ENCODE peak calls at places on chromosomes 2 and 18, in seven cellular contexts. One of them, this sample, is unnamed.

GRCh38 chr18:24368749-24369148 is 28.9 kb downstream of the OSBPL1A start:
- DNase-seq in tibial artery: no peak
- DNase-seq in nephron progenitor cell: no peak
- DNase-seq in cardiac muscle cell: no peak
- DNase-seq in coronary artery: no peak
- DNase-seq in left ventricle myocardium inferior: no peak
- DNase-seq in fibroblast of mammary gland: no peak
- DNase-seq in this sample: no peak

GRCh38 chr2:126645211-126645618 is 10.7 kb upstream of the GYPC start:
- DNase-seq in cardiac muscle cell: no peak
- DNase-seq in coronary artery: no peak
- DNase-seq in tibial artery: no peak
- DNase-seq in nephron progenitor cell: no peak
- DNase-seq in left ventricle myocardium inferior: no peak
- DNase-seq in fibroblast of mammary gland: no peak
- DNase-seq in this sample: no peak

GRCh38 chr2:200677161-200677560 is 91.3 kb downstream of the AOX1 start:
- DNase-seq in left ventricle myocardium inferior: no peak
- DNase-seq in fibroblast of mammary gland: no peak
- DNase-seq in coronary artery: no peak
- DNase-seq in nephron progenitor cell: no peak
- DNase-seq in tibial artery: no peak
- DNase-seq in cardiac muscle cell: no peak
- DNase-seq in this sample: no peak

GRCh38 chr2:15959331-15960153 is 19.2 kb downstream of the MYCN start:
- DNase-seq in left ventricle myocardium inferior: no peak
- DNase-seq in nephron progenitor cell: no peak
- DNase-seq in fibroblast of mammary gland: no peak
- DNase-seq in tibial artery: no peak
- DNase-seq in cardiac muscle cell: no peak
- DNase-seq in coronary artery: no peak
- DNase-seq in this sample: no peak

GRCh38 chr2:192091480-192091879 is 103.3 kb downstream of the TMEFF2 start:
- DNase-seq in cardiac muscle cell: no peak
- DNase-seq in left ventricle myocardium inferior: no peak
- DNase-seq in tibial artery: no peak
- DNase-seq in nephron progenitor cell: no peak
- DNase-seq in fibroblast of mammary gland: no peak
- DNase-seq in coronary artery: no peak
- DNase-seq in this sample: no peak

GRCh38 chr2:12452211-12452610 is 264.5 kb upstream of the TRIB2 start:
- DNase-seq in cardiac muscle cell: peak
- DNase-seq in fibroblast of mammary gland: peak
- DNase-seq in tibial artery: no peak
- DNase-seq in nephron progenitor cell: no peak
- DNase-seq in coronary artery: no peak
- DNase-seq in left ventricle myocardium inferior: no peak
- DNase-seq in this sample: no peak

GRCh38 chr2:28713582-28714292 is 37.9 kb upstream of the PPP1CB start:
- DNase-seq in fibroblast of mammary gland: peak
- DNase-seq in tibial artery: no peak
- DNase-seq in cardiac muscle cell: peak
- DNase-seq in nephron progenitor cell: no peak
- DNase-seq in left ventricle myocardium inferior: no peak
- DNase-seq in coronary artery: no peak
- DNase-seq in this sample: no peak

GRCh38 chr18:23068692-23069305 is 66.5 kb upstream of the CABLES1 start:
- DNase-seq in cardiac muscle cell: no peak
- DNase-seq in nephron progenitor cell: no peak
- DNase-seq in left ventricle myocardium inferior: no peak
- DNase-seq in fibroblast of mammary gland: no peak
- DNase-seq in coronary artery: no peak
- DNase-seq in tibial artery: no peak
- DNase-seq in this sample: no peak

GRCh38 chr2:104702451-104702850 is 151.5 kb upstream of the POU3F3 start:
- DNase-seq in cardiac muscle cell: no peak
- DNase-seq in coronary artery: no peak
- DNase-seq in left ventricle myocardium inferior: no peak
- DNase-seq in nephron progenitor cell: peak
- DNase-seq in fibroblast of mammary gland: no peak
- DNase-seq in tibial artery: no peak
- DNase-seq in this sample: no peak

GRCh38 chr2:236086971-236087465 is 81.2 kb downstream of the GBX2 start:
- DNase-seq in tibial artery: no peak
- DNase-seq in nephron progenitor cell: peak
- DNase-seq in coronary artery: no peak
- DNase-seq in fibroblast of mammary gland: no peak
- DNase-seq in cardiac muscle cell: no peak
- DNase-seq in left ventricle myocardium inferior: no peak
- DNase-seq in this sample: no peak

GRCh38 chr18:28834889-28835288 is 658.0 kb upstream of the CDH2 start:
- DNase-seq in nephron progenitor cell: no peak
- DNase-seq in tibial artery: no peak
- DNase-seq in fibroblast of mammary gland: peak
- DNase-seq in left ventricle myocardium inferior: no peak
- DNase-seq in coronary artery: no peak
- DNase-seq in cardiac muscle cell: peak
- DNase-seq in this sample: no peak

GRCh38 chr2:219636144-219636915 is 8.9 kb downstream of the SLC4A3 start:
- DNase-seq in fibroblast of mammary gland: no peak
- DNase-seq in nephron progenitor cell: no peak
- DNase-seq in tibial artery: peak
- DNase-seq in coronary artery: peak
- DNase-seq in left ventricle myocardium inferior: no peak
- DNase-seq in cardiac muscle cell: no peak
- DNase-seq in this sample: peak

GRCh38 chr2:180677200-180677599 is 303.2 kb upstream of the UBE2E3 start:
- DNase-seq in cardiac muscle cell: no peak
- DNase-seq in left ventricle myocardium inferior: no peak
- DNase-seq in nephron progenitor cell: no peak
- DNase-seq in fibroblast of mammary gland: no peak
- DNase-seq in coronary artery: no peak
- DNase-seq in tibial artery: no peak
- DNase-seq in this sample: no peak

GRCh38 chr18:10006261-10006903 is 92.6 kb downstream of the VAPA start:
- DNase-seq in coronary artery: no peak
- DNase-seq in tibial artery: no peak
- DNase-seq in nephron progenitor cell: no peak
- DNase-seq in left ventricle myocardium inferior: no peak
- DNase-seq in fibroblast of mammary gland: peak
- DNase-seq in cardiac muscle cell: peak
- DNase-seq in this sample: no peak

GRCh38 chr2:233674995-233675394 is 3.3 kb downstream of the UGT1A9 start:
- DNase-seq in coronary artery: no peak
- DNase-seq in nephron progenitor cell: no peak
- DNase-seq in cardiac muscle cell: no peak
- DNase-seq in left ventricle myocardium inferior: no peak
- DNase-seq in fibroblast of mammary gland: no peak
- DNase-seq in tibial artery: no peak
- DNase-seq in this sample: no peak

GRCh38 chr18:62448426-62448825 is 74.4 kb upstream of the ZCCHC2 start:
- DNase-seq in cardiac muscle cell: no peak
- DNase-seq in left ventricle myocardium inferior: no peak
- DNase-seq in tibial artery: no peak
- DNase-seq in nephron progenitor cell: no peak
- DNase-seq in fibroblast of mammary gland: no peak
- DNase-seq in coronary artery: no peak
- DNase-seq in this sample: no peak

GRCh38 chr18:6363216-6363615 is 51.5 kb downstream of the L3MBTL4 start:
- DNase-seq in tibial artery: no peak
- DNase-seq in fibroblast of mammary gland: no peak
- DNase-seq in coronary artery: no peak
- DNase-seq in left ventricle myocardium inferior: no peak
- DNase-seq in cardiac muscle cell: no peak
- DNase-seq in nephron progenitor cell: no peak
- DNase-seq in this sample: no peak

GRCh38 chr18:49842656-49843055 is 29.3 kb upstream of the ACAA2 start:
- DNase-seq in tibial artery: no peak
- DNase-seq in fibroblast of mammary gland: no peak
- DNase-seq in cardiac muscle cell: no peak
- DNase-seq in left ventricle myocardium inferior: no peak
- DNase-seq in coronary artery: no peak
- DNase-seq in nephron progenitor cell: no peak
- DNase-seq in this sample: no peak

GRCh38 chr2:96869281-96869823 is 528 bp downstream of the SEMA4C start:
- DNase-seq in tibial artery: peak
- DNase-seq in left ventricle myocardium inferior: peak
- DNase-seq in nephron progenitor cell: peak
- DNase-seq in cardiac muscle cell: peak
- DNase-seq in coronary artery: peak
- DNase-seq in fibroblast of mammary gland: peak
- DNase-seq in this sample: peak
- TF ChIP-seq CTCF in tibial artery: no peak
- TF ChIP-seq CTCF in left ventricle myocardium inferior: peak
- TF ChIP-seq CTCF in nephron progenitor cell: no peak
- TF ChIP-seq CTCF in cardiac muscle cell: no peak
- TF ChIP-seq CTCF in coronary artery: no peak
- TF ChIP-seq CTCF in fibroblast of mammary gland: no peak
- TF ChIP-seq CTCF in this sample: no peak

DNA sequence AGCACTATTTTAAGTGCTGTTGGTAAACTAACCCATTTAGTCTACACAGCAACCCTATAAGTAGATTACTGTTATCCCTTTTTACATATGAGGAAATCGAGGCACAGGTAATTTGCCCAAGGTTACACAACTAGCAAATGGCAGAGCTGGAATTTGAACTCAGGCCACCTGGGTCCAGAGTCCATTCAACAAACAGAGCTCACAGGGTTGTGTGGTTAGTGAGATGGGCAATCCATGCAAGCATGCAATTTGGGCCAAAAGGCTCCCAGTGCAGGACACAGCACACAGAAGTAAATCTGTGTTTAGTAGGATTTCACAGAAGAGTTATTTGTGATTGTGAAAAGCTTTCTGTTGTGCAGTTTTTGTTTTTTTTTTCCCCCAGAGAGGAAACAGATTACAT is 187.8 kb upstream of the MSH6 start:
- DNase-seq in nephron progenitor cell: no peak
- DNase-seq in coronary artery: no peak
- DNase-seq in cardiac muscle cell: no peak
- DNase-seq in tibial artery: no peak
- DNase-seq in fibroblast of mammary gland: no peak
- DNase-seq in left ventricle myocardium inferior: no peak
- DNase-seq in this sample: no peak
- TF ChIP-seq CTCF in nephron progenitor cell: no peak
- TF ChIP-seq CTCF in coronary artery: no peak
- TF ChIP-seq CTCF in cardiac muscle cell: no peak
- TF ChIP-seq CTCF in tibial artery: no peak
- TF ChIP-seq CTCF in fibroblast of mammary gland: no peak
- TF ChIP-seq CTCF in left ventricle myocardium inferior: no peak
- TF ChIP-seq CTCF in this sample: no peak

GRCh38 chr2:74739733-74740241 is 85.7 kb downstream of the SEMA4F start:
- DNase-seq in nephron progenitor cell: no peak
- DNase-seq in tibial artery: no peak
- DNase-seq in left ventricle myocardium inferior: no peak
- DNase-seq in fibroblast of mammary gland: no peak
- DNase-seq in cardiac muscle cell: no peak
- DNase-seq in coronary artery: no peak
- DNase-seq in this sample: no peak

GRCh38 chr2:74741651-74742050 is 87.6 kb downstream of the SEMA4F start:
- DNase-seq in coronary artery: no peak
- DNase-seq in nephron progenitor cell: no peak
- DNase-seq in cardiac muscle cell: no peak
- DNase-seq in fibroblast of mammary gland: no peak
- DNase-seq in tibial artery: no peak
- DNase-seq in left ventricle myocardium inferior: no peak
- DNase-seq in this sample: no peak

GRCh38 chr2:74739129-74739528 is 85.1 kb downstream of the SEMA4F start:
- DNase-seq in cardiac muscle cell: no peak
- DNase-seq in fibroblast of mammary gland: no peak
- DNase-seq in tibial artery: no peak
- DNase-seq in coronary artery: no peak
- DNase-seq in left ventricle myocardium inferior: no peak
- DNase-seq in nephron progenitor cell: no peak
- DNase-seq in this sample: no peak

GRCh38 chr2:74741076-74741460 is 87.0 kb downstream of the SEMA4F start:
- DNase-seq in nephron progenitor cell: no peak
- DNase-seq in cardiac muscle cell: no peak
- DNase-seq in fibroblast of mammary gland: no peak
- DNase-seq in coronary artery: no peak
- DNase-seq in left ventricle myocardium inferior: no peak
- DNase-seq in tibial artery: no peak
- DNase-seq in this sample: no peak

GRCh38 chr2:74740395-74741075 is 86.5 kb downstream of the SEMA4F start:
- DNase-seq in fibroblast of mammary gland: peak
- DNase-seq in nephron progenitor cell: no peak
- DNase-seq in tibial artery: peak
- DNase-seq in cardiac muscle cell: peak
- DNase-seq in left ventricle myocardium inferior: peak
- DNase-seq in coronary artery: peak
- DNase-seq in this sample: no peak
- TF ChIP-seq CTCF in fibroblast of mammary gland: no peak
- TF ChIP-seq CTCF in nephron progenitor cell: no peak
- TF ChIP-seq CTCF in tibial artery: no peak
- TF ChIP-seq CTCF in cardiac muscle cell: peak
- TF ChIP-seq CTCF in left ventricle myocardium inferior: no peak
- TF ChIP-seq CTCF in coronary artery: no peak
- TF ChIP-seq CTCF in this sample: no peak

DNA sequence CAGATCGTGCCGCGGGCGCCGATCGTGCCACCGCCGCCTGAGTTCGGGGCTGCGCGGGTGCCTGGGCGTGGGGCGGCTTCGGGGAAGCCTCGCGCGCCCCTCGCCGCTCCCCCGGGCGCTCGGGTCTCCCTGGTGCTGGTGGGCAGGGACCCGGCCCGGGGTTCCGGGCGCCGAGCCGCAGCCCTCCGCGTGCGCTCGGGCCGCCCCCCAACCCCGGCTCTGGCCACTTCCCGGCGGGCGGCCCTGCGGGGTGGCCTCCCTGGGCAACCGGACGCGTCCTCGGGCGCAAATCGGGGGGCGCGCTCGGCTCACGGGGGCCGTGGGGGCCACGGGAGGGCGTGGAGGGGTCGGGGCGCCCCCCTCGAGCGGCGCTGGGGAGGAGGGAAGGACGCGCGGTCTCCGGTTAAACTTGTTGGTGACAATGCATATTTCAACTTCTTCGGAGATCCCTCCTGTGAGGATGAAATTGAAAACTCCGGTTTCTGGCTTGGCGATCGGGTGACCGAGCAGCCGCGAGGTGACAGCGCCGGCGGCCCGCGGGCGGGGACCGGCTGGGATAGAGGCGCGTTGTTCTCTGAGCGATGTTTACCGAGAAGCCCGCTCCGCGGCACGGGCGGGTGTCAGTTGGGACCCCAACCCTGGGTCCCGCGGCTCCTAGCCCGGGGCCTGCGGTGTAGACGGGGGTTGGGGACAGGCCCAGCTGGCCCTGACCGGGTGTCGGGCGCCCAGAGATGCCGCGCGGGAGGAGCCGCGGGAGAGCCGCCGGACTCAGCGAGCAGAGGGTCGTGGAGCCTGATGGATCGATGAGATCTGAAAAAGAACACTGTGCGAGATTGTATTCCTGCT is 676 bp downstream of the SH3BP4 start:
- DNase-seq in coronary artery: no peak
- DNase-seq in left ventricle myocardium inferior: no peak
- DNase-seq in cardiac muscle cell: no peak
- DNase-seq in nephron progenitor cell: peak
- DNase-seq in fibroblast of mammary gland: no peak
- DNase-seq in tibial artery: no peak
- DNase-seq in this sample: peak
- TF ChIP-seq CTCF in coronary artery: no peak
- TF ChIP-seq CTCF in left ventricle myocardium inferior: no peak
- TF ChIP-seq CTCF in cardiac muscle cell: no peak
- TF ChIP-seq CTCF in nephron progenitor cell: no peak
- TF ChIP-seq CTCF in fibroblast of mammary gland: no peak
- TF ChIP-seq CTCF in tibial artery: no peak
- TF ChIP-seq CTCF in this sample: no peak